ENCODE peak calls at places on chromosomes 13 and 19, in nine cellular contexts. I, F, O, P, Q, W, K, E and A are unnamed samples.

GRCh38 chr19:33484226-33484774 is 37.3 kb downstream of the PEPD start:
- DNase-seq in P (no peak), I (no peak), K (no peak), W (no peak), O (no peak), Q (no peak), F (no peak), E (no peak), A (no peak)

GRCh38 chr19:35665604-35666003 is 713 bp upstream of the UPK1A start:
- DNase-seq in I (no peak), E (no peak), Q (no peak), K (no peak), P (no peak), O (no peak), W (no peak), F (no peak), A (no peak)

GRCh38 chr13:36519432-36519831 is 87.1 kb downstream of the CCNA1 start:
- DNase-seq in P (no peak), O (no peak), I (no peak), K (no peak), Q (no peak), W (no peak), E (no peak), F (no peak), A (no peak)

GRCh38 chr19:17101686-17102628 is 26.4 kb downstream of the MYO9B start:
- DNase-seq in W (peak), Q (no peak), I (no peak), P (no peak), F (no peak), O (no peak), E (no peak), K (no peak), A (no peak)

GRCh38 chr13:57409121-57409520 is 222.4 kb upstream of the PCDH17 start:
- DNase-seq in W (no peak), I (peak), F (no peak), K (no peak), Q (no peak), O (no peak), P (no peak), E (peak), A (no peak)

GRCh38 chr13:39536906-39537305 is 66.1 kb downstream of the LHFPL6 start:
- DNase-seq in F (no peak), K (no peak), W (no peak), P (no peak), I (no peak), Q (no peak), E (no peak), O (no peak), A (no peak)

GRCh38 chr19:43760941-43761340 is 6.2 kb upstream of the SMG9 start:
- DNase-seq in P (no peak), W (no peak), Q (no peak), I (no peak), O (no peak), K (no peak), F (no peak), E (no peak), A (no peak)

GRCh38 chr13:52446265-52446664 is 4.2 kb downstream of the VPS36 start:
- DNase-seq in E (no peak), P (peak), Q (no peak), O (no peak), F (peak), W (no peak), K (no peak), I (no peak), A (no peak)

GRCh38 chr13:76846363-76846762 is 39.8 kb downstream of the KCTD12 start:
- DNase-seq in I (no peak), W (no peak), K (no peak), Q (no peak), F (no peak), O (no peak), P (no peak), E (no peak), A (no peak)

GRCh38 chr19:35462476-35462953 is 14.5 kb downstream of the FFAR2 start:
- DNase-seq in O (no peak), P (no peak), W (no peak), K (no peak), E (no peak), I (no peak), Q (no peak), F (no peak), A (no peak)

GRCh38 chr19:3046621-3047306 is 15.5 kb downstream of the TLE5 start:
- DNase-seq in O (no peak), F (no peak), Q (peak), I (peak), W (peak), K (no peak), P (no peak), E (no peak), A (no peak)

GRCh38 chr13:31369213-31369612 is 169.4 kb downstream of the B3GLCT start:
- DNase-seq in O (no peak), I (no peak), W (no peak), K (no peak), F (no peak), E (no peak), P (no peak), Q (no peak), A (no peak)

GRCh38 chr13:35475131-35475959 is 1.1 kb downstream of the MAB21L1 start:
- DNase-seq in F (no peak), O (no peak), Q (no peak), I (peak), W (peak), P (peak), K (peak), E (peak), A (peak)

GRCh38 chr13:79593611-79594275 is 112.8 kb downstream of the NDFIP2 start:
- DNase-seq in K (no peak), O (no peak), W (no peak), F (peak), P (peak), E (no peak), I (no peak), Q (no peak), A (no peak)

GRCh38 chr13:113495494-113496251 is 5.2 kb upstream of the DCUN1D2 start:
- DNase-seq in E (no peak), I (peak), P (no peak), W (no peak), F (no peak), O (no peak), Q (no peak), K (no peak), A (peak)

GRCh38 chr13:109910131-109910530 is 123.7 kb upstream of the IRS2 start:
- DNase-seq in I (no peak), F (no peak), W (no peak), P (no peak), Q (no peak), E (no peak), O (no peak), K (no peak), A (no peak)

GRCh38 chr13:35978607-35979316 is 152.4 kb downstream of the DCLK1 start:
- DNase-seq in Q (no peak), E (peak), F (peak), O (no peak), K (no peak), P (peak), W (peak), I (no peak), A (peak)

GRCh38 chr13:44237276-44237767 is 136.3 kb upstream of the SERP2 start:
- DNase-seq in F (peak), W (peak), O (peak), E (no peak), P (peak), K (peak), I (no peak), Q (peak), A (peak)

GRCh38 chr13:69044629-69045028 is 1063.0 kb upstream of the ATXN8OS start:
- DNase-seq in O (no peak), W (no peak), E (no peak), P (no peak), F (no peak), I (no peak), Q (no peak), K (no peak), A (no peak)

GRCh38 chr13:27660511-27660910 is 38.8 kb downstream of the POLR1D start:
- DNase-seq in Q (no peak), P (no peak), E (no peak), K (no peak), I (no peak), O (no peak), F (no peak), W (no peak), A (no peak)

GRCh38 chr13:36038785-36039415 is 92.3 kb downstream of the DCLK1 start:
- DNase-seq in K (no peak), P (peak), F (no peak), E (no peak), I (no peak), O (no peak), Q (no peak), W (no peak), A (no peak)

GRCh38 chr13:109790951-109791605 is 4.7 kb upstream of the IRS2 start:
- DNase-seq in K (no peak), O (no peak), I (peak), P (peak), W (peak), Q (no peak), F (no peak), E (peak), A (no peak)

GRCh38 chr19:4423727-4424126 is 21.3 kb downstream of the CHAF1A start:
- DNase-seq in W (no peak), F (no peak), Q (no peak), I (no peak), P (no peak), O (no peak), K (no peak), E (no peak), A (no peak)

DNA sequence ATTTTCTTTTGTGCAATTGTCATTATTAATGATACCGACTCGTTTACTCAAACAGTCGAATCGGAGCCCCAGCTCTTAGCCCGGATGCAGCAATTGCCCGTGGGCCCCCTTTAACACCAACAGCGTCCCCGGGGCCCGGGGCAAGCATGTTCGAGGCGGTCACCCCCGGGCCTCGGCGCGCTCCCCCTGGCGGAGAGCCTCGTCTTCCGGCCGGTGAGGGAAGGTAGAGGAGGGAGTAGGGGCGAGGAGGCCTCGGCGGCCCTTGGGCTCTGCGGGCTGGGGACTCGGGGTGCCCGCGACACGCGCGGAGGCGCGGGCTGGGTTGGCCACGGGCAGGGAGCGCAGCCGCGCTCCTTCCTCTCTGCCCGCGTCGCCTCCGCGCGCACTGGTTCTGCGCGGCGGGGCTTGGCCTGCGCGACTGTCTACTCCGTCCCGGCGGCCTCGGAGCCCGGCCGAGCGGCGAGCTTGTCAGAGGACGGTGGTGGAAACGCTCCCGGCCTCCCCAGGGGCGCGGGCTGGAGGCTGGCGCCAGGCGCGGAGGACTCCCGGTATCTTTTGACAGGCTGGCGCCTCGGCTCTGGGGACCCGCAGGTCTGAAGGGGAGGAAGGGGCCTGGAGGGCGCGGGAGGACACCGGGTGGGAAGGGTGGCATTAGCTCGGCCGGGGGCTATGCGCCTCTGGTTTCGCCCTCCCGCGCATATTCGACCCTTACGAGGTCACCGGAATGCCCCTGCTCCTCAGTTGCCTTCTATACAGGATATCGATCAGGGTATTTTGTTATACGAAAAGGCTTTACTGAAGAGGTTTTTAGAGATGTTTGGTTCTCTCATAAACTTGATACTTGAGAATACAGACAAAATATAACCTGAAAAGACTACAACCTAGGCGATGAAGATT is 1.5 kb downstream of the BIVM start:
- DNase-seq in Q (peak), W (peak), O (peak), E (peak), F (peak), K (peak), I (peak), P (peak), A (peak)
- TF ChIP-seq CTCF in Q (peak), W (peak), O (peak), E (peak), F (peak), K (peak), I (peak), P (peak), A (peak)

GRCh38 chr19:57279418-57280164 is 694 bp upstream of the ZNF460 start:
- DNase-seq in I (peak), W (peak), Q (peak), P (peak), K (peak), O (peak), F (peak), E (peak), A (peak)
- TF ChIP-seq CTCF in I (peak), W (peak), Q (no peak), P (peak), K (peak), O (no peak), F (peak), E (no peak), A (no peak)

DNA sequence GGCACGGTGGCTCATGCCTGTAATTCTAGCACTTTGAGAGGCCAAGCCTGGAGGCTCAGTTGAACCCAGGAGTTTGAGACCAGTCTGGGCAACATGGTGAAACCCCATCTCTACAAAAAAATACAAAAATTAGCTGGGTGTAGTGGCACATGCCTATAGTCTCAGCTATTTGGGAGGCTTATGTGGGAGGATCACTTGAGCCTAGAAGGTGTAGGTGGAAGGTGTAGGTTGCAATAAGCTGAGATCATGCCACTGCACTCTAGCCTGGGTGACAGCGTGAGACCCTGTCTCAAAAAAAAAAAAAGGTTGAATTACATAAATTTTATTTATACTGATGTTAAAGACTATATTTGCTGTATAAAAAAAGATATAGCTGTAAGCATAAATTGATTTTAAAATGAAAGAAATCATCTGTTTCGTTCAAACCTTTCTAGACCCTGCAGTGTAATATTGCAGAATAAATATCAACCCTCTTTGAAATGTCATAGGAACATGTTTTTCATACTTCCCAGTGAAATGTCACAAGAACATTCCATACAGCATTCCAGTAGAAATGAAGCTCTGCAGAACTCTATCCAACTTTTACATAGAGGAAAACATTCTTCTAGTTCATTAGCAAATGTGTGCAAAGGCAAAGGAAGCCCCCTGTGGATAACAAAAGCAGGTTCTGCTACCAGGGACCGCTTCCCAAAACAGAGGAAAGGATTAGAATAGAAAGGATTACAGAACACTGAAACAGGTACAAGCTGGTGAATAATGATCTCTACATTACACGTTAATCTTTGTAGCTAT is 76.0 kb downstream of the CAB39L start:
- DNase-seq in K (no peak), O (no peak), E (no peak), F (no peak), P (no peak), Q (no peak), I (no peak), W (no peak), A (no peak)
- TF ChIP-seq CTCF in K (no peak), O (peak), E (no peak), F (no peak), P (no peak), Q (no peak), I (no peak), W (peak), A (no peak)

DNA sequence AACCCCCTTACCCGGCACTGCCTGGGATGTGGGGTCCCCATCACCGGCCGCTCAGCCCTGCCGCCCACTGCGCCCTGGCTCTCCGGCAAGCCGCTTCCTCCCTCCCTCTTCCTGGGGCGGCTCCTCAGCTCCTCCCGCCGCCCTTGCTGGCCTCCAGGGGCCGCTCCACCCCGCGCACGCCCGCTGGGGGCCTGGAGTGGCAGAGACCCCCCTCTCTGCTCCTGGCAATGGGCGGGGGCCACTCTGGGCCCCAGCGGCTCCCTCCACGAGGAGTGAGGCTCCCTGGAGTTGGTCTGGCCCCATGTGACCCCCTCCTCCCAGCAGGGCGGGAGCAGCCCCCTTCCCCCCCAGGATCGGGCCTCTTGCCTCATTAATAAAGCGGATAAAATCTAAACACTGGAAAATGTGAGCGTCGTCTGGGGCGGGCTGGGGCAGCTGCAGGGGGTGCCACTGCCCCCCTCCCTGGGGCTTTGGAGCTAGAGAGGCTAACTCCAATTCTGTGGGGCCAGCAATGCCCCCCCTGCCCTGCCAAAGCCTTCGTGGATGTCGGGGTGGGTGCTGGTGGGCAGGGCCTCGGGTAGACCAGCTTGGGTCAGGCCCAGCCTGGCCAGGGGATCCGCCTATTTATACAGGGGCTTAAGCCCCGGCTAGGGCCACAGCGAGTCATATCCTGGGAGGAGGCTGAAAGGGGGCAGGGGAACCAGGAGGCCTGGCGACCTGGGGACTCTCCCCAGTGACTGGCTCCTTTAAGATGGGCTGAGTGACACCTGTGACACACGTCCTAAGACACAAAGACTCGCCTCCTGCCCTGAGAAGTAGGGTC is at the start of gene PTGER1:
- DNase-seq in I (peak), O (no peak), P (no peak), E (no peak), W (no peak), Q (no peak), K (no peak), F (no peak), A (peak)
- TF ChIP-seq CTCF in I (peak), O (no peak), P (peak), E (peak), W (peak), Q (no peak), K (no peak), F (peak), A (no peak)

DNA sequence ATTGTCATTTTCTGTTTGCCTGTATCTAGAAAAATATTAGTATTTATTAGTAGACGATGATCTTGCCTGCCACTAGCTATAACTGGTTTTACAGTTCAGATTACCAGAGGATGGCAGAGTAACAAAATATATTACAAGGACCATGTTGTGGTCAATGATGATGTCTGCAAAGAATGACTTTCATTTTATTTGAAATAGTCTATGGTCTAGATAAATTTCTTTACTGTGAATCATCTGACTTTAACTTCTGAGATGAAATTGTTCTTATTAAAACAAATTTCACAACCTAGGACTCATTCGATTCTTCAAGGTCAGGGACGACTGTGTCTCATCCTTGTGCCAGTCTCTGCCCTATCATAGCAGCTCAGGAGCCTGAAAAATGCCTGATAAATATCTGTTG is 637.8 kb upstream of the KLF12 start:
- DNase-seq in Q (no peak), K (no peak), I (no peak), F (peak), O (no peak), P (peak), W (peak), E (no peak), A (no peak)
- TF ChIP-seq CTCF in Q (no peak), K (no peak), I (no peak), F (no peak), O (no peak), P (no peak), W (no peak), E (no peak), A (no peak)

GRCh38 chr13:24864579-24864978 is 100.6 kb downstream of the RNF17 start:
- DNase-seq in Q (no peak), F (no peak), E (no peak), W (no peak), K (no peak), O (no peak), I (no peak), P (peak), A (no peak)

GRCh38 chr13:24866488-24866887 is 102.5 kb downstream of the RNF17 start:
- DNase-seq in I (no peak), Q (no peak), E (no peak), W (no peak), O (no peak), F (no peak), K (no peak), P (no peak), A (no peak)

GRCh38 chr13:24861617-24862362 is 97.8 kb downstream of the RNF17 start:
- DNase-seq in Q (no peak), O (no peak), P (no peak), I (no peak), F (no peak), K (no peak), E (no peak), W (no peak), A (no peak)

GRCh38 chr13:24863748-24864540 is 100.0 kb downstream of the RNF17 start:
- DNase-seq in O (no peak), P (no peak), F (no peak), K (no peak), W (no peak), Q (no peak), I (no peak), E (no peak), A (no peak)

GRCh38 chr13:24865158-24865557 is 101.2 kb downstream of the RNF17 start:
- DNase-seq in P (peak), K (no peak), Q (no peak), F (no peak), O (no peak), E (no peak), I (no peak), W (no peak), A (no peak)
- TF ChIP-seq CTCF in P (no peak), K (no peak), Q (no peak), F (no peak), O (no peak), E (peak), I (no peak), W (peak), A (no peak)

GRCh38 chr19:49664171-49665070 is 1.2 kb downstream of the IRF3 start:
- DNase-seq in F (peak), Q (peak), P (peak), W (peak), O (peak), K (peak), I (peak), E (peak), A (peak)
- TF ChIP-seq CTCF in F (no peak), Q (no peak), P (peak), W (peak), O (peak), K (peak), I (peak), E (no peak), A (no peak)

GRCh38 chr19:12825259-12826131 is 8.9 kb downstream of the RTBDN start:
- DNase-seq in P (no peak), Q (no peak), I (peak), O (no peak), W (no peak), K (no peak), E (peak), F (no peak), A (peak)
- TF ChIP-seq CTCF in P (peak), Q (no peak), I (peak), O (no peak), W (no peak), K (no peak), E (peak), F (peak), A (peak)

GRCh38 chr19:44925114-44925891 is 10.9 kb downstream of the APOC1 start:
- DNase-seq in F (no peak), E (no peak), Q (no peak), P (no peak), W (peak), K (peak), I (no peak), O (peak), A (no peak)
- TF ChIP-seq CTCF in F (no peak), E (no peak), Q (no peak), P (no peak), W (no peak), K (no peak), I (no peak), O (no peak), A (no peak)